ENCODE peak calls at places on chromosome 1, in eight cellular contexts. One of them, this sample, is unnamed.

GRCh38 chr1:82329226-82329625 is 528.5 kb downstream of the ADGRL2 start:
- DNase-seq in NCI-H345: no peak
- DNase-seq in stimulated activated CD8-positive, alpha-beta memory T cell treated with anti-CD3 and anti-CD28 coated beads, Interleukin-7, amount 100 ng/mL, for 24 hours: no peak
- DNase-seq in activated T-cell treated with anti-CD3 and anti-CD28 coated beads, Interleukin-2, amount 50 U/mL, for 72 hours: no peak
- DNase-seq in cardiac fibroblast: no peak
- DNase-seq in HEK293T: no peak
- DNase-seq in NCI-H1048: no peak
- DNase-seq in lower lobe of right lung: no peak
- DNase-seq in this sample: no peak

GRCh38 chr1:27872802-27873665 is 690 bp downstream of the THEMIS2 start:
- DNase-seq in activated T-cell treated with anti-CD3 and anti-CD28 coated beads, Interleukin-2, amount 50 U/mL, for 72 hours: peak
- DNase-seq in lower lobe of right lung: no peak
- DNase-seq in stimulated activated CD8-positive, alpha-beta memory T cell treated with anti-CD3 and anti-CD28 coated beads, Interleukin-7, amount 100 ng/mL, for 24 hours: no peak
- DNase-seq in NCI-H1048: no peak
- DNase-seq in NCI-H345: no peak
- DNase-seq in HEK293T: peak
- DNase-seq in cardiac fibroblast: peak
- DNase-seq in this sample: peak

GRCh38 chr1:106534612-106535011 is 521.9 kb upstream of the PRMT6 start:
- DNase-seq in HEK293T: no peak
- DNase-seq in stimulated activated CD8-positive, alpha-beta memory T cell treated with anti-CD3 and anti-CD28 coated beads, Interleukin-7, amount 100 ng/mL, for 24 hours: no peak
- DNase-seq in lower lobe of right lung: no peak
- DNase-seq in NCI-H345: no peak
- DNase-seq in NCI-H1048: no peak
- DNase-seq in activated T-cell treated with anti-CD3 and anti-CD28 coated beads, Interleukin-2, amount 50 U/mL, for 72 hours: no peak
- DNase-seq in cardiac fibroblast: no peak
- DNase-seq in this sample: no peak

GRCh38 chr1:229130028-229130668 is 140.8 kb upstream of the RAB4A start:
- DNase-seq in activated T-cell treated with anti-CD3 and anti-CD28 coated beads, Interleukin-2, amount 50 U/mL, for 72 hours: no peak
- DNase-seq in cardiac fibroblast: no peak
- DNase-seq in lower lobe of right lung: peak
- DNase-seq in HEK293T: no peak
- DNase-seq in NCI-H345: no peak
- DNase-seq in NCI-H1048: no peak
- DNase-seq in stimulated activated CD8-positive, alpha-beta memory T cell treated with anti-CD3 and anti-CD28 coated beads, Interleukin-7, amount 100 ng/mL, for 24 hours: no peak
- DNase-seq in this sample: peak

GRCh38 chr1:48817505-48818114 is 40.9 kb upstream of the BEND5 start:
- DNase-seq in cardiac fibroblast: peak
- DNase-seq in HEK293T: peak
- DNase-seq in NCI-H1048: no peak
- DNase-seq in lower lobe of right lung: peak
- DNase-seq in activated T-cell treated with anti-CD3 and anti-CD28 coated beads, Interleukin-2, amount 50 U/mL, for 72 hours: peak
- DNase-seq in NCI-H345: peak
- DNase-seq in stimulated activated CD8-positive, alpha-beta memory T cell treated with anti-CD3 and anti-CD28 coated beads, Interleukin-7, amount 100 ng/mL, for 24 hours: no peak
- DNase-seq in this sample: peak

GRCh38 chr1:246733706-246734105 is 9.5 kb downstream of the SCCPDH start:
- DNase-seq in lower lobe of right lung: no peak
- DNase-seq in HEK293T: no peak
- DNase-seq in activated T-cell treated with anti-CD3 and anti-CD28 coated beads, Interleukin-2, amount 50 U/mL, for 72 hours: no peak
- DNase-seq in NCI-H1048: no peak
- DNase-seq in stimulated activated CD8-positive, alpha-beta memory T cell treated with anti-CD3 and anti-CD28 coated beads, Interleukin-7, amount 100 ng/mL, for 24 hours: no peak
- DNase-seq in cardiac fibroblast: no peak
- DNase-seq in NCI-H345: no peak
- DNase-seq in this sample: no peak

GRCh38 chr1:24915819-24916602 is 14.1 kb downstream of the RUNX3 start:
- DNase-seq in activated T-cell treated with anti-CD3 and anti-CD28 coated beads, Interleukin-2, amount 50 U/mL, for 72 hours: no peak
- DNase-seq in NCI-H345: no peak
- DNase-seq in stimulated activated CD8-positive, alpha-beta memory T cell treated with anti-CD3 and anti-CD28 coated beads, Interleukin-7, amount 100 ng/mL, for 24 hours: no peak
- DNase-seq in HEK293T: no peak
- DNase-seq in lower lobe of right lung: no peak
- DNase-seq in cardiac fibroblast: no peak
- DNase-seq in NCI-H1048: no peak
- DNase-seq in this sample: no peak

GRCh38 chr1:67664048-67664447 is 21.0 kb upstream of the GADD45A start:
- DNase-seq in NCI-H1048: no peak
- DNase-seq in activated T-cell treated with anti-CD3 and anti-CD28 coated beads, Interleukin-2, amount 50 U/mL, for 72 hours: no peak
- DNase-seq in NCI-H345: no peak
- DNase-seq in lower lobe of right lung: no peak
- DNase-seq in cardiac fibroblast: no peak
- DNase-seq in HEK293T: no peak
- DNase-seq in stimulated activated CD8-positive, alpha-beta memory T cell treated with anti-CD3 and anti-CD28 coated beads, Interleukin-7, amount 100 ng/mL, for 24 hours: no peak
- DNase-seq in this sample: no peak

GRCh38 chr1:66271216-66271903 is 262.6 kb upstream of the SGIP1 start:
- DNase-seq in lower lobe of right lung: peak
- DNase-seq in stimulated activated CD8-positive, alpha-beta memory T cell treated with anti-CD3 and anti-CD28 coated beads, Interleukin-7, amount 100 ng/mL, for 24 hours: no peak
- DNase-seq in activated T-cell treated with anti-CD3 and anti-CD28 coated beads, Interleukin-2, amount 50 U/mL, for 72 hours: peak
- DNase-seq in NCI-H345: peak
- DNase-seq in HEK293T: peak
- DNase-seq in cardiac fibroblast: peak
- DNase-seq in NCI-H1048: peak
- DNase-seq in this sample: peak

GRCh38 chr1:192983349-192983980 is 75.7 kb downstream of the UCHL5 start:
- DNase-seq in NCI-H345: no peak
- DNase-seq in HEK293T: no peak
- DNase-seq in activated T-cell treated with anti-CD3 and anti-CD28 coated beads, Interleukin-2, amount 50 U/mL, for 72 hours: peak
- DNase-seq in NCI-H1048: no peak
- DNase-seq in stimulated activated CD8-positive, alpha-beta memory T cell treated with anti-CD3 and anti-CD28 coated beads, Interleukin-7, amount 100 ng/mL, for 24 hours: no peak
- DNase-seq in lower lobe of right lung: no peak
- DNase-seq in cardiac fibroblast: no peak
- DNase-seq in this sample: peak

GRCh38 chr1:111880866-111881837 is 108.3 kb downstream of the KCND3 start:
- DNase-seq in activated T-cell treated with anti-CD3 and anti-CD28 coated beads, Interleukin-2, amount 50 U/mL, for 72 hours: no peak
- DNase-seq in NCI-H1048: no peak
- DNase-seq in NCI-H345: peak
- DNase-seq in cardiac fibroblast: no peak
- DNase-seq in lower lobe of right lung: no peak
- DNase-seq in stimulated activated CD8-positive, alpha-beta memory T cell treated with anti-CD3 and anti-CD28 coated beads, Interleukin-7, amount 100 ng/mL, for 24 hours: no peak
- DNase-seq in HEK293T: no peak
- DNase-seq in this sample: no peak

GRCh38 chr1:218699411-218699810 is 354.3 kb downstream of the TGFB2 start:
- DNase-seq in lower lobe of right lung: no peak
- DNase-seq in activated T-cell treated with anti-CD3 and anti-CD28 coated beads, Interleukin-2, amount 50 U/mL, for 72 hours: no peak
- DNase-seq in stimulated activated CD8-positive, alpha-beta memory T cell treated with anti-CD3 and anti-CD28 coated beads, Interleukin-7, amount 100 ng/mL, for 24 hours: no peak
- DNase-seq in NCI-H345: no peak
- DNase-seq in HEK293T: no peak
- DNase-seq in NCI-H1048: no peak
- DNase-seq in cardiac fibroblast: no peak
- DNase-seq in this sample: no peak

GRCh38 chr1:21869620-21870121 is 57.6 kb downstream of the LDLRAD2 start:
- DNase-seq in HEK293T: no peak
- DNase-seq in NCI-H345: peak
- DNase-seq in activated T-cell treated with anti-CD3 and anti-CD28 coated beads, Interleukin-2, amount 50 U/mL, for 72 hours: no peak
- DNase-seq in NCI-H1048: no peak
- DNase-seq in lower lobe of right lung: no peak
- DNase-seq in cardiac fibroblast: peak
- DNase-seq in stimulated activated CD8-positive, alpha-beta memory T cell treated with anti-CD3 and anti-CD28 coated beads, Interleukin-7, amount 100 ng/mL, for 24 hours: no peak
- DNase-seq in this sample: no peak

GRCh38 chr1:66436378-66437135 is 97.4 kb upstream of the SGIP1 start:
- DNase-seq in activated T-cell treated with anti-CD3 and anti-CD28 coated beads, Interleukin-2, amount 50 U/mL, for 72 hours: peak
- DNase-seq in cardiac fibroblast: peak
- DNase-seq in stimulated activated CD8-positive, alpha-beta memory T cell treated with anti-CD3 and anti-CD28 coated beads, Interleukin-7, amount 100 ng/mL, for 24 hours: no peak
- DNase-seq in lower lobe of right lung: no peak
- DNase-seq in NCI-H1048: no peak
- DNase-seq in NCI-H345: no peak
- DNase-seq in HEK293T: peak
- DNase-seq in this sample: peak

GRCh38 chr1:87329051-87329755 is 523 bp downstream of the LMO4 start:
- DNase-seq in cardiac fibroblast: peak
- DNase-seq in stimulated activated CD8-positive, alpha-beta memory T cell treated with anti-CD3 and anti-CD28 coated beads, Interleukin-7, amount 100 ng/mL, for 24 hours: no peak
- DNase-seq in lower lobe of right lung: peak
- DNase-seq in HEK293T: peak
- DNase-seq in activated T-cell treated with anti-CD3 and anti-CD28 coated beads, Interleukin-2, amount 50 U/mL, for 72 hours: peak
- DNase-seq in NCI-H345: peak
- DNase-seq in NCI-H1048: no peak
- DNase-seq in this sample: peak

GRCh38 chr1:117883620-117884019 is 45.8 kb downstream of the GDAP2 start:
- DNase-seq in cardiac fibroblast: no peak
- DNase-seq in NCI-H1048: no peak
- DNase-seq in NCI-H345: no peak
- DNase-seq in stimulated activated CD8-positive, alpha-beta memory T cell treated with anti-CD3 and anti-CD28 coated beads, Interleukin-7, amount 100 ng/mL, for 24 hours: no peak
- DNase-seq in lower lobe of right lung: no peak
- DNase-seq in activated T-cell treated with anti-CD3 and anti-CD28 coated beads, Interleukin-2, amount 50 U/mL, for 72 hours: no peak
- DNase-seq in HEK293T: no peak
- DNase-seq in this sample: no peak

GRCh38 chr1:58922302-58923089 is 138.6 kb upstream of the JUN start:
- DNase-seq in HEK293T: no peak
- DNase-seq in stimulated activated CD8-positive, alpha-beta memory T cell treated with anti-CD3 and anti-CD28 coated beads, Interleukin-7, amount 100 ng/mL, for 24 hours: no peak
- DNase-seq in NCI-H345: no peak
- DNase-seq in lower lobe of right lung: peak
- DNase-seq in activated T-cell treated with anti-CD3 and anti-CD28 coated beads, Interleukin-2, amount 50 U/mL, for 72 hours: peak
- DNase-seq in cardiac fibroblast: peak
- DNase-seq in NCI-H1048: no peak
- DNase-seq in this sample: peak

GRCh38 chr1:155008015-155008941 is 5.7 kb downstream of the ZBTB7B start:
- DNase-seq in HEK293T: no peak
- DNase-seq in cardiac fibroblast: no peak
- DNase-seq in stimulated activated CD8-positive, alpha-beta memory T cell treated with anti-CD3 and anti-CD28 coated beads, Interleukin-7, amount 100 ng/mL, for 24 hours: no peak
- DNase-seq in NCI-H345: no peak
- DNase-seq in NCI-H1048: no peak
- DNase-seq in activated T-cell treated with anti-CD3 and anti-CD28 coated beads, Interleukin-2, amount 50 U/mL, for 72 hours: peak
- DNase-seq in lower lobe of right lung: no peak
- DNase-seq in this sample: peak

GRCh38 chr1:203130358-203130992 is 2.9 kb downstream of the ADORA1 start:
- DNase-seq in stimulated activated CD8-positive, alpha-beta memory T cell treated with anti-CD3 and anti-CD28 coated beads, Interleukin-7, amount 100 ng/mL, for 24 hours: no peak
- DNase-seq in NCI-H345: no peak
- DNase-seq in activated T-cell treated with anti-CD3 and anti-CD28 coated beads, Interleukin-2, amount 50 U/mL, for 72 hours: no peak
- DNase-seq in NCI-H1048: no peak
- DNase-seq in HEK293T: no peak
- DNase-seq in lower lobe of right lung: no peak
- DNase-seq in cardiac fibroblast: no peak
- DNase-seq in this sample: no peak

GRCh38 chr1:248696261-248696660 is 6.3 kb downstream of the OR14I1 start:
- DNase-seq in NCI-H1048: no peak
- DNase-seq in HEK293T: no peak
- DNase-seq in activated T-cell treated with anti-CD3 and anti-CD28 coated beads, Interleukin-2, amount 50 U/mL, for 72 hours: no peak
- DNase-seq in stimulated activated CD8-positive, alpha-beta memory T cell treated with anti-CD3 and anti-CD28 coated beads, Interleukin-7, amount 100 ng/mL, for 24 hours: no peak
- DNase-seq in NCI-H345: peak
- DNase-seq in lower lobe of right lung: no peak
- DNase-seq in cardiac fibroblast: no peak
- DNase-seq in this sample: no peak

GRCh38 chr1:155128755-155129473 is 1.2 kb downstream of the EFNA1 start:
- DNase-seq in NCI-H345: no peak
- DNase-seq in HEK293T: no peak
- DNase-seq in cardiac fibroblast: peak
- DNase-seq in NCI-H1048: no peak
- DNase-seq in activated T-cell treated with anti-CD3 and anti-CD28 coated beads, Interleukin-2, amount 50 U/mL, for 72 hours: no peak
- DNase-seq in lower lobe of right lung: peak
- DNase-seq in stimulated activated CD8-positive, alpha-beta memory T cell treated with anti-CD3 and anti-CD28 coated beads, Interleukin-7, amount 100 ng/mL, for 24 hours: no peak
- DNase-seq in this sample: no peak

GRCh38 chr1:14102180-14102579 is 402.2 kb downstream of the PRDM2 start:
- DNase-seq in activated T-cell treated with anti-CD3 and anti-CD28 coated beads, Interleukin-2, amount 50 U/mL, for 72 hours: no peak
- DNase-seq in HEK293T: no peak
- DNase-seq in cardiac fibroblast: no peak
- DNase-seq in NCI-H1048: no peak
- DNase-seq in stimulated activated CD8-positive, alpha-beta memory T cell treated with anti-CD3 and anti-CD28 coated beads, Interleukin-7, amount 100 ng/mL, for 24 hours: no peak
- DNase-seq in NCI-H345: no peak
- DNase-seq in lower lobe of right lung: no peak
- DNase-seq in this sample: no peak

GRCh38 chr1:45796381-45796780 is 7.0 kb upstream of the MAST2 start:
- DNase-seq in cardiac fibroblast: no peak
- DNase-seq in HEK293T: no peak
- DNase-seq in stimulated activated CD8-positive, alpha-beta memory T cell treated with anti-CD3 and anti-CD28 coated beads, Interleukin-7, amount 100 ng/mL, for 24 hours: no peak
- DNase-seq in NCI-H1048: no peak
- DNase-seq in lower lobe of right lung: no peak
- DNase-seq in NCI-H345: no peak
- DNase-seq in activated T-cell treated with anti-CD3 and anti-CD28 coated beads, Interleukin-2, amount 50 U/mL, for 72 hours: no peak
- DNase-seq in this sample: no peak

GRCh38 chr1:109739738-109740614 is 862 bp downstream of the GSTM3 start:
- DNase-seq in NCI-H345: peak
- DNase-seq in NCI-H1048: no peak
- DNase-seq in HEK293T: peak
- DNase-seq in lower lobe of right lung: peak
- DNase-seq in cardiac fibroblast: peak
- DNase-seq in activated T-cell treated with anti-CD3 and anti-CD28 coated beads, Interleukin-2, amount 50 U/mL, for 72 hours: peak
- DNase-seq in stimulated activated CD8-positive, alpha-beta memory T cell treated with anti-CD3 and anti-CD28 coated beads, Interleukin-7, amount 100 ng/mL, for 24 hours: peak
- DNase-seq in this sample: peak

GRCh38 chr1:25063591-25064416 is 133.7 kb upstream of the RUNX3 start:
- DNase-seq in NCI-H345: no peak
- DNase-seq in lower lobe of right lung: peak
- DNase-seq in HEK293T: no peak
- DNase-seq in cardiac fibroblast: no peak
- DNase-seq in stimulated activated CD8-positive, alpha-beta memory T cell treated with anti-CD3 and anti-CD28 coated beads, Interleukin-7, amount 100 ng/mL, for 24 hours: no peak
- DNase-seq in activated T-cell treated with anti-CD3 and anti-CD28 coated beads, Interleukin-2, amount 50 U/mL, for 72 hours: no peak
- DNase-seq in NCI-H1048: no peak
- DNase-seq in this sample: no peak

GRCh38 chr1:16145988-16146887 is 9.6 kb downstream of the EPHA2 start:
- DNase-seq in cardiac fibroblast: peak
- DNase-seq in HEK293T: peak
- DNase-seq in activated T-cell treated with anti-CD3 and anti-CD28 coated beads, Interleukin-2, amount 50 U/mL, for 72 hours: no peak
- DNase-seq in NCI-H345: no peak
- DNase-seq in lower lobe of right lung: peak
- DNase-seq in stimulated activated CD8-positive, alpha-beta memory T cell treated with anti-CD3 and anti-CD28 coated beads, Interleukin-7, amount 100 ng/mL, for 24 hours: no peak
- DNase-seq in NCI-H1048: no peak
- DNase-seq in this sample: no peak

GRCh38 chr1:204878835-204879234 is 8.2 kb downstream of the NFASC start:
- DNase-seq in activated T-cell treated with anti-CD3 and anti-CD28 coated beads, Interleukin-2, amount 50 U/mL, for 72 hours: no peak
- DNase-seq in lower lobe of right lung: no peak
- DNase-seq in NCI-H1048: no peak
- DNase-seq in HEK293T: no peak
- DNase-seq in stimulated activated CD8-positive, alpha-beta memory T cell treated with anti-CD3 and anti-CD28 coated beads, Interleukin-7, amount 100 ng/mL, for 24 hours: no peak
- DNase-seq in NCI-H345: no peak
- DNase-seq in cardiac fibroblast: no peak
- DNase-seq in this sample: no peak

GRCh38 chr1:14794136-14794768 is 195.8 kb downstream of the KAZN start:
- DNase-seq in stimulated activated CD8-positive, alpha-beta memory T cell treated with anti-CD3 and anti-CD28 coated beads, Interleukin-7, amount 100 ng/mL, for 24 hours: no peak
- DNase-seq in lower lobe of right lung: no peak
- DNase-seq in activated T-cell treated with anti-CD3 and anti-CD28 coated beads, Interleukin-2, amount 50 U/mL, for 72 hours: no peak
- DNase-seq in NCI-H1048: no peak
- DNase-seq in NCI-H345: no peak
- DNase-seq in cardiac fibroblast: peak
- DNase-seq in HEK293T: no peak
- DNase-seq in this sample: no peak

GRCh38 chr1:145990249-145991097 is 5.9 kb downstream of the TXNIP start:
- DNase-seq in cardiac fibroblast: peak
- DNase-seq in stimulated activated CD8-positive, alpha-beta memory T cell treated with anti-CD3 and anti-CD28 coated beads, Interleukin-7, amount 100 ng/mL, for 24 hours: no peak
- DNase-seq in NCI-H1048: no peak
- DNase-seq in activated T-cell treated with anti-CD3 and anti-CD28 coated beads, Interleukin-2, amount 50 U/mL, for 72 hours: no peak
- DNase-seq in lower lobe of right lung: peak
- DNase-seq in HEK293T: no peak
- DNase-seq in NCI-H345: peak
- DNase-seq in this sample: no peak

GRCh38 chr1:223704921-223705878 is 7.1 kb upstream of the CAPN2 start:
- DNase-seq in NCI-H345: peak
- DNase-seq in stimulated activated CD8-positive, alpha-beta memory T cell treated with anti-CD3 and anti-CD28 coated beads, Interleukin-7, amount 100 ng/mL, for 24 hours: no peak
- DNase-seq in activated T-cell treated with anti-CD3 and anti-CD28 coated beads, Interleukin-2, amount 50 U/mL, for 72 hours: no peak
- DNase-seq in lower lobe of right lung: no peak
- DNase-seq in HEK293T: no peak
- DNase-seq in NCI-H1048: no peak
- DNase-seq in cardiac fibroblast: peak
- DNase-seq in this sample: no peak

GRCh38 chr1:67833595-67833926 is 294 bp upstream of the GNG12 start:
- DNase-seq in lower lobe of right lung: no peak
- DNase-seq in NCI-H1048: no peak
- DNase-seq in NCI-H345: no peak
- DNase-seq in cardiac fibroblast: peak
- DNase-seq in stimulated activated CD8-positive, alpha-beta memory T cell treated with anti-CD3 and anti-CD28 coated beads, Interleukin-7, amount 100 ng/mL, for 24 hours: no peak
- DNase-seq in HEK293T: no peak
- DNase-seq in activated T-cell treated with anti-CD3 and anti-CD28 coated beads, Interleukin-2, amount 50 U/mL, for 72 hours: no peak
- DNase-seq in this sample: no peak